ENCODE peak calls at places on chromosomes 1 and 21, in four cellular contexts. One of them, this sample, is unnamed.

GRCh38 chr21:36183144-36183795 is 26.6 kb downstream of the DOP1B start:
- DNase-seq in keratinocyte: no peak
- DNase-seq in Panc1: no peak
- DNase-seq in A549: no peak
- DNase-seq in this sample: no peak

GRCh38 chr1:40094481-40095110 is 2.5 kb downstream of the PPT1 start:
- DNase-seq in keratinocyte: no peak
- DNase-seq in A549: no peak
- DNase-seq in Panc1: no peak
- DNase-seq in this sample: no peak

GRCh38 chr1:246875041-246876026 is 56.4 kb downstream of the AHCTF1 start:
- DNase-seq in keratinocyte: peak
- DNase-seq in A549: no peak
- DNase-seq in Panc1: no peak
- DNase-seq in this sample: no peak

GRCh38 chr1:231600461-231600976 is 26.1 kb upstream of the DISC1 start:
- DNase-seq in keratinocyte: no peak
- DNase-seq in A549: no peak
- DNase-seq in Panc1: no peak
- DNase-seq in this sample: no peak

GRCh38 chr1:56577859-56578663 is 1.3 kb downstream of the PLPP3 start:
- DNase-seq in A549: peak
- DNase-seq in Panc1: no peak
- DNase-seq in keratinocyte: no peak
- DNase-seq in this sample: peak

GRCh38 chr1:171457412-171457811 is 27.9 kb upstream of the PRRC2C start:
- DNase-seq in A549: no peak
- DNase-seq in Panc1: no peak
- DNase-seq in keratinocyte: no peak
- DNase-seq in this sample: no peak

GRCh38 chr1:205258313-205259176 is 30.8 kb downstream of the TMCC2 start:
- DNase-seq in Panc1: no peak
- DNase-seq in keratinocyte: no peak
- DNase-seq in A549: peak
- DNase-seq in this sample: no peak

GRCh38 chr1:9910425-9911178 is 533 bp upstream of the CTNNBIP1 start:
- DNase-seq in keratinocyte: peak
- DNase-seq in A549: peak
- DNase-seq in Panc1: peak
- DNase-seq in this sample: peak

GRCh38 chr1:85611856-85612255 is 31.3 kb downstream of the CCN1 start:
- DNase-seq in Panc1: peak
- DNase-seq in keratinocyte: peak
- DNase-seq in A549: peak
- DNase-seq in this sample: no peak

GRCh38 chr1:205536759-205537361 is 32.4 kb downstream of the CDK18 start:
- DNase-seq in A549: no peak
- DNase-seq in keratinocyte: no peak
- DNase-seq in Panc1: no peak
- DNase-seq in this sample: no peak

GRCh38 chr1:24322636-24323177 is 3.5 kb downstream of the GRHL3 start:
- DNase-seq in Panc1: no peak
- DNase-seq in A549: no peak
- DNase-seq in keratinocyte: no peak
- DNase-seq in this sample: no peak

GRCh38 chr1:47940779-47941178 is 56.4 kb downstream of the TRABD2B start:
- DNase-seq in A549: no peak
- DNase-seq in Panc1: no peak
- DNase-seq in keratinocyte: no peak
- DNase-seq in this sample: no peak

GRCh38 chr1:39898648-39899603 is 2.8 kb downstream of the MYCL start:
- DNase-seq in A549: peak
- DNase-seq in Panc1: no peak
- DNase-seq in keratinocyte: no peak
- DNase-seq in this sample: no peak

GRCh38 chr21:31136891-31137290 is 98.6 kb upstream of the KRTAP19-8 start:
- DNase-seq in Panc1: no peak
- DNase-seq in A549: no peak
- DNase-seq in keratinocyte: no peak
- DNase-seq in this sample: no peak

GRCh38 chr1:197924516-197925123 is 7.4 kb downstream of the LHX9 start:
- DNase-seq in keratinocyte: peak
- DNase-seq in A549: peak
- DNase-seq in Panc1: no peak
- DNase-seq in this sample: no peak

GRCh38 chr1:154863702-154864174 is 6.3 kb downstream of the KCNN3 start:
- DNase-seq in A549: peak
- DNase-seq in keratinocyte: no peak
- DNase-seq in Panc1: peak
- DNase-seq in this sample: peak
- TF ChIP-seq CTCF in A549: peak
- TF ChIP-seq CTCF in keratinocyte: peak
- TF ChIP-seq CTCF in Panc1: peak
- TF ChIP-seq CTCF in this sample: peak

DNA sequence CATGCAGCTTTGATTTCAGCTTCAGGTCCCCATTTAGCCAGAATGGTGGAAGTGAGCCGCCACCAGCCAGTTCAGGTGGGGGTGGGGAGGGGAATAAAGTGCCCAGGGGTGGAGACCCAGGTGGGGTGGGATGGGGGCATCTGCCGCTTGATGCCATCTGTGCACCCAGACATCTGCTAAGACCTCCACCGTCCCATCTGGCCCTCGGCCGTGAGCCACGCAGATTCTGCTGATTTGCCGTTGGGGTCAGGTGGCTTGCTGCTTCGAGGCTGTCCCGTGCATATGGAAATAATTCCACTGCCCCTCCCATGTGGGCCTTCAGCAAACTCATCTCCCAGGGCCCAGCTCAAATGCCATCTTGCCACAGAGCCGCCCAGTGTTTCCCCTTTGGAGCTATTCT is 99.7 kb downstream of the KAZN start:
- DNase-seq in keratinocyte: no peak
- DNase-seq in Panc1: no peak
- DNase-seq in A549: no peak
- DNase-seq in this sample: no peak
- TF ChIP-seq CTCF in keratinocyte: no peak
- TF ChIP-seq CTCF in Panc1: no peak
- TF ChIP-seq CTCF in A549: no peak
- TF ChIP-seq CTCF in this sample: no peak

GRCh38 chr1:158794247-158794646 is 13.2 kb upstream of the OR6N2 start:
- DNase-seq in A549: no peak
- DNase-seq in keratinocyte: no peak
- DNase-seq in Panc1: no peak
- DNase-seq in this sample: no peak

GRCh38 chr1:158798531-158798930 is 17.5 kb upstream of the OR6N2 start:
- DNase-seq in Panc1: no peak
- DNase-seq in A549: no peak
- DNase-seq in keratinocyte: no peak
- DNase-seq in this sample: no peak

DNA sequence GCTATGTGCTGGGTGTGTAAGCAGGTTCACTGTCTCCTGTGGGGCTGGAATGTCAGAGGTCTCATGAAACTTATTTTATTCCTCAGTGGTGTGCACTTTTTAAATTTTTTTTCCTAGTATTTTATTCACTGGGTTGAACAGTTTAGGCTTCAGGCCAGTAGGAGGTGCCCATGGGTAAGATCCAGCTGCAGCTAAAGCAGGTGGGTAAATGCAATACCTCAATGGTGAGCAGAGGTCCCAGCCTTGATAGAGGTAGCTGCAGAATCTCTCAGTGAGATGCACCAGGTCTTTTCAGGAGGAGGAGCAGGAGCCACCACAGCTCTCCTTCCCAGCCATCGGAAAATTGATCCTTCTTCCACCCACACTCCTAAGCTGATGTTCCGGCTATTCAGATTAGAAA is 12.6 kb upstream of the OR6N2 start:
- DNase-seq in A549: no peak
- DNase-seq in Panc1: no peak
- DNase-seq in keratinocyte: no peak
- DNase-seq in this sample: no peak
- TF ChIP-seq CTCF in A549: no peak
- TF ChIP-seq CTCF in Panc1: peak
- TF ChIP-seq CTCF in keratinocyte: peak
- TF ChIP-seq CTCF in this sample: peak

DNA sequence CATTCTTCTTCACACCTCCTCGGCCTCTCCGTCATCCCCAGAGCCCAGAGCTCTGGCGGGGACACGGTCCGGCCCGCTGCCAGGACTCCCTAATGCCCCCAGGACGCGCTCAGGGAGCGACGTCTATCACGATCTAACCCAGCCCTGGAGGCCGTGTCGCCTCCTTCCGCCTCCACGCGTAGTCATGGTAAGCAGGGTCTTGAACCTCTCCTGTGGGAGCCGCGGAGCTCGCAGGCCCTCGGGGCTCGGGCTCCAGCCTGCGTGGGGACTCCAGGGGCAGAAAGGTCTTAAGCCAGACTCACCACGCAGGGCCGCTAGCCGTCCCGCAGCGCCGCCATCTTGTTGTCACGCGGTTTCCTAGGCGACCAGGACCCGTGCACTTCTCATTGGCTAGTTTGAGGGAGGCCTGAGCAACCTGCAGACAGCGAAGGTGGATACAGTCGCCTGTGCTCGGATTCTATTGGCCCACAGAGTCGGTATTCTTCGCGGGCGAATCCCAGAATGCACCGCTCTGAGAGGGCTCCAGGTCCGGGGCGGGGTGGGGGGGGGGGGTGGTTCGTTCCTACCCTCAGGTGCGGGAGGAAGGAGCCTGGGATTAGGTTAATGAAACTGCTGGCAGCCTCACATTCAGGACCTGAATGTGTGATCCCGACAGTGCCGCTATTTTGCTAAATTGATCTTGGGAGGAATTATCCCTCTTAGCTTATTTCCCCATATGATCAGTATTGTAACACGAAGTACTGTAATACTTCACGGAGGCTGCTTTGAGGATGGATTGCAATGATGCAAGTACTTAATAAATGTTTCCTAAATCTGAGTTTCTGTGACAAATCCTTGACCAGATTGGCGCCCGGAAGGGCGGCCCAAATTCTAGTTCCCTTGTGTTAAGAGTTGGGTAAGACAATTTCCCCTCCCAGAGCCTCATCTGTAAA is at the start of gene UBXN11:
- DNase-seq in Panc1: peak
- DNase-seq in keratinocyte: peak
- DNase-seq in A549: peak
- DNase-seq in this sample: peak
- TF ChIP-seq CTCF in Panc1: no peak
- TF ChIP-seq CTCF in keratinocyte: no peak
- TF ChIP-seq CTCF in A549: no peak
- TF ChIP-seq CTCF in this sample: no peak

GRCh38 chr1:175192630-175193338 is at the start of gene KIAA0040:
- DNase-seq in keratinocyte: peak
- DNase-seq in Panc1: no peak
- DNase-seq in A549: peak
- DNase-seq in this sample: peak
- TF ChIP-seq CTCF in keratinocyte: peak
- TF ChIP-seq CTCF in Panc1: peak
- TF ChIP-seq CTCF in A549: no peak
- TF ChIP-seq CTCF in this sample: peak

GRCh38 chr1:184212649-184213314 is 161.3 kb downstream of the TSEN15 start:
- DNase-seq in A549: no peak
- DNase-seq in Panc1: no peak
- DNase-seq in keratinocyte: peak
- DNase-seq in this sample: no peak

GRCh38 chr1:184208622-184209021 is 157.1 kb downstream of the TSEN15 start:
- DNase-seq in A549: no peak
- DNase-seq in keratinocyte: no peak
- DNase-seq in Panc1: no peak
- DNase-seq in this sample: no peak

GRCh38 chr1:184210048-184210447 is 158.5 kb downstream of the TSEN15 start:
- DNase-seq in keratinocyte: no peak
- DNase-seq in A549: no peak
- DNase-seq in Panc1: no peak
- DNase-seq in this sample: no peak

GRCh38 chr1:184214128-184214527 is 162.6 kb downstream of the TSEN15 start:
- DNase-seq in A549: no peak
- DNase-seq in keratinocyte: no peak
- DNase-seq in Panc1: no peak
- DNase-seq in this sample: no peak

DNA sequence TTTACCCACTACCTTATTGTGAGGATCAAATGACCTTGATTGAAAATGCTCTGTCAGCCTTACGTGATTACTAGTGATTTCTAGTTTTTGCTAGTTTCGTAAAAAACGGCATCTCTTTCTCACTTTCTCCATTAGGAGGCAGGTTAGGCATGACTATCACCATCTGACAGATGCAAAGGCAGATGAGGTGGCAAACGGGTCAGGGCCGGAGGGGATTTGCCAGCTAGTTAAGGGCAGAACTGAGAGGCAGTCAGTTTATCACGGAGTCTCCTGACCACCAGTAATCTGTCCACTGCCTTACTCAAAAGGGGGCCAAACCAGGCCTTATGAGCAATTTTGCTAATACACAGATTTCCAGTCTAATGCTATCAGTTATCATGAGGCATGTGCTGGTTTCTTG is 159.3 kb downstream of the TSEN15 start:
- DNase-seq in A549: no peak
- DNase-seq in Panc1: no peak
- DNase-seq in keratinocyte: no peak
- DNase-seq in this sample: no peak
- TF ChIP-seq CTCF in A549: no peak
- TF ChIP-seq CTCF in Panc1: no peak
- TF ChIP-seq CTCF in keratinocyte: no peak
- TF ChIP-seq CTCF in this sample: no peak